ENCODE peak calls at places on chromosome 6, in six cellular contexts. D, E, F, H, L and X are unnamed samples. For H3K9me3, the result is how much of the 10 kb centered on the place peaks cover.

GRCh38 chr6:144911322-144911721 is 626.2 kb downstream of the UTRN start:
- DNase-seq in D (no peak), E (no peak), F (no peak), H (no peak), L (no peak), X (no peak)

GRCh38 chr6:169237496-169238134 is 16.0 kb downstream of the THBS2 start:
- DNase-seq in D (no peak), E (no peak), F (no peak), H (no peak), L (no peak), X (no peak)

GRCh38 chr6:11366934-11367637 is 134.6 kb upstream of the NEDD9 start:
- DNase-seq in D (peak), E (no peak), F (no peak), H (no peak), L (no peak), X (no peak)

GRCh38 chr6:104648347-104648746 is 211.4 kb downstream of the HACE1 start:
- DNase-seq in D (no peak), E (no peak), F (no peak), H (no peak), L (no peak), X (no peak)

GRCh38 chr6:145267076-145267867 is 468.0 kb downstream of the EPM2A start:
- DNase-seq in D (no peak), E (no peak), F (peak), H (no peak), L (peak), X (no peak)

GRCh38 chr6:166516256-166516655 is 70.2 kb downstream of the RAMACL start:
- DNase-seq in D (no peak), E (peak), F (no peak), H (no peak), L (no peak), X (no peak)

GRCh38 chr6:70062010-70062409 is 195.7 kb downstream of the COL19A1 start:
- DNase-seq in D (no peak), E (no peak), F (no peak), H (no peak), L (no peak), X (no peak)

GRCh38 chr6:113450061-113450465 is 407.1 kb upstream of the MARCKS start:
- DNase-seq in D (no peak), E (peak), F (peak), H (no peak), L (no peak), X (no peak)

GRCh38 chr6:146361367-146361924 is 182.2 kb upstream of the RAB32 start:
- DNase-seq in D (no peak), E (no peak), F (no peak), H (no peak), L (no peak), X (no peak)

GRCh38 chr6:21873562-21873961 is 280.0 kb downstream of the SOX4 start:
- DNase-seq in D (no peak), E (peak), F (no peak), H (no peak), L (no peak), X (no peak)

GRCh38 chr6:112933947-112934346 is 586.8 kb downstream of the RFPL4B start:
- DNase-seq in D (no peak), E (peak), F (peak), H (no peak), L (no peak), X (no peak)

GRCh38 chr6:43219119-43219518 is 10.2 kb downstream of the DNPH1 start:
- DNase-seq in D (no peak), E (no peak), F (no peak), H (no peak), L (no peak), X (no peak)

GRCh38 chr6:158653577-158654354 is 3.9 kb downstream of the SYTL3 start:
- DNase-seq in D (no peak), E (peak), F (peak), H (no peak), L (no peak), X (no peak)

GRCh38 chr6:101462576-101462975 is 69.1 kb downstream of the GRIK2 start:
- DNase-seq in D (no peak), E (peak), F (peak), H (no peak), L (peak), X (no peak)

GRCh38 chr6:140644017-140644416 is 1269.6 kb upstream of the CITED2 start:
- DNase-seq in D (no peak), E (no peak), F (no peak), H (no peak), L (no peak), X (no peak)

GRCh38 chr6:15776458-15776980 is 113.7 kb upstream of the DTNBP1 start:
- DNase-seq in D (no peak), E (no peak), F (no peak), H (no peak), L (no peak), X (no peak)

GRCh38 chr6:27608916-27609883 is 136.3 kb upstream of the ZNF184 start:
- DNase-seq in D (no peak), E (peak), F (peak), H (peak), L (peak), X (peak)

GRCh38 chr6:14401181-14401745 is 283.7 kb downstream of the CD83 start:
- DNase-seq in D (no peak), E (no peak), F (no peak), H (no peak), L (peak), X (no peak)

GRCh38 chr6:21679761-21680265 is 86.3 kb downstream of the SOX4 start:
- DNase-seq in D (no peak), E (peak), F (peak), H (no peak), L (peak), X (no peak)

GRCh38 chr6:107985701-107986100 is 27.7 kb upstream of the SEC63 start:
- DNase-seq in D (no peak), E (no peak), F (no peak), H (no peak), L (peak), X (no peak)

GRCh38 chr6:155177369-155177961 is 86.3 kb upstream of the CLDN20 start:
- DNase-seq in D (peak), E (peak), F (peak), H (no peak), L (peak), X (no peak)

GRCh38 chr6:154276810-154277577 is 79.6 kb downstream of the IPCEF1 start:
- DNase-seq in D (no peak), E (peak), F (peak), H (no peak), L (no peak), X (no peak)

GRCh38 chr6:27178001-27178730 is 69.3 kb upstream of the PRSS16 start:
- DNase-seq in D (peak), E (peak), F (peak), H (no peak), L (peak), X (peak)

GRCh38 chr6:160431231-160431630 is 83.1 kb downstream of the SLC22A3 start:
- DNase-seq in D (no peak), E (peak), F (no peak), H (no peak), L (no peak), X (no peak)

GRCh38 chr6:41353333-41353732 is 17.9 kb downstream of the NCR2 start:
- DNase-seq in D (no peak), E (no peak), F (no peak), H (peak), L (no peak), X (no peak)

GRCh38 chr6:138492113-138492512 is 7.2 kb downstream of the NHSL1 start:
- DNase-seq in D (no peak), E (no peak), F (no peak), H (no peak), L (no peak), X (no peak)

GRCh38 chr6:24933868-24934401 is 1.8 kb downstream of the RIPOR2 start:
- DNase-seq in D (no peak), E (no peak), F (no peak), H (peak), L (peak), X (peak)

GRCh38 chr6:99195986-99196655 is 153.4 kb downstream of the FAXC start:
- DNase-seq in D (no peak), E (no peak), F (no peak), H (no peak), L (no peak), X (no peak)

GRCh38 chr6:51885957-51886356 is 201.5 kb downstream of the PKHD1 start:
- DNase-seq in D (no peak), E (no peak), F (no peak), H (no peak), L (no peak), X (no peak)

GRCh38 chr6:115545410-115545986 is 515.2 kb downstream of the FRK start:
- DNase-seq in D (peak), E (no peak), F (no peak), H (peak), L (no peak), X (peak)

GRCh38 chr6:41678511-41679084 is 40.3 kb downstream of the MDFI start:
- DNase-seq in D (no peak), E (no peak), F (no peak), H (no peak), L (no peak), X (no peak)

GRCh38 chr6:33286946-33287914 is 1.8 kb downstream of the WDR46 start:
- DNase-seq in D (no peak), E (no peak), F (no peak), H (no peak), L (peak), X (no peak)

GRCh38 chr6:5838656-5839396 is 167.9 kb downstream of the NRN1 start:
- DNase-seq in D (no peak), E (no peak), F (no peak), H (no peak), L (no peak), X (peak)

GRCh38 chr6:110490110-110490509 is 13.7 kb upstream of the SLC22A16 start:
- DNase-seq in D (no peak), E (no peak), F (no peak), H (no peak), L (no peak), X (no peak)

GRCh38 chr6:14177413-14178082 is 60.0 kb downstream of the CD83 start:
- DNase-seq in D (no peak), E (no peak), F (no peak), H (no peak), L (no peak), X (no peak)

GRCh38 chr6:128161839-128162238 is 261.0 kb upstream of the THEMIS start:
- DNase-seq in D (no peak), E (no peak), F (no peak), H (no peak), L (no peak), X (no peak)

GRCh38 chr6:26532699-26533523 is 5.3 kb upstream of the HMGN4 start:
- DNase-seq in D (peak), E (peak), F (peak), H (peak), L (peak), X (peak)

DNA sequence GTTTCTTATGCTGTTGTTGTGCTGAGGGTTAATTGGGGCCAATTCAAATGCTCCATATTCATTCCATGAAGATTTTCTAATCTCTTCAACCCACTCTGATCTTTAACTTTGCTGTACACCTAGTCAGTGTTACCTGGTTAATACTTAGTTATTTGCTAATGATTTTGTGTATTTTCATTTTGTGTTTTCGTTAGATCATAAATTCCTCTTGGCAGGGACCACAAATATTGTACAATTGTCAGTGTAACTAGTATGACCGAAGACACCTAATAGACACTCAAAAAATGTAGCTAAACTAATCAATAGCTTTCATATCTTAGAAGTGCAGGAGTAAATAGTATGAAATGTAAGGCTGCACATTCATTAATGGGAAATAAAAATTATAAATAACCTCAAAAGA is 13.6 kb upstream of the HSF2 start:
- DNase-seq in D (no peak), E (no peak), F (no peak), H (no peak), L (no peak), X (no peak)
- H4K91ac ChIP-seq in D (no peak), E (no peak), F (no peak), H (no peak), L (no peak), X (no peak)

GRCh38 chr6:143842902-143843688 is at the start of gene LTV1:
- DNase-seq in D (peak), E (peak), F (peak), H (peak), L (peak), X (peak)
- H2BK120ac ChIP-seq in D (peak), E (peak), F (peak), H (no peak), L (peak), X (no peak)

GRCh38 chr6:132053523-132053922 is 102.4 kb upstream of the CCN2 start:
- DNase-seq in D (no peak), E (peak), F (no peak), H (no peak), L (no peak), X (no peak)
- H3K9me3 ChIP-seq in D (under half), E (under half), F (under half), H (under half), L (under half), X (under half)

GRCh38 chr6:167872538-167873210 is 46.0 kb downstream of the AFDN start:
- DNase-seq in D (no peak), E (peak), F (no peak), H (no peak), L (no peak), X (no peak)

GRCh38 chr6:167866642-167867041 is 39.9 kb downstream of the AFDN start:
- DNase-seq in D (no peak), E (no peak), F (no peak), H (no peak), L (no peak), X (no peak)

GRCh38 chr6:167870321-167870720 is 43.6 kb downstream of the AFDN start:
- DNase-seq in D (no peak), E (no peak), F (no peak), H (no peak), L (no peak), X (no peak)
- H4K91ac ChIP-seq in D (no peak), E (no peak), F (no peak), H (no peak), L (no peak), X (no peak)

GRCh38 chr6:53043626-53044025 is 21.6 kb upstream of the FBXO9 start:
- DNase-seq in D (no peak), E (peak), F (no peak), H (no peak), L (no peak), X (no peak)
- H2BK120ac ChIP-seq in D (no peak), E (peak), F (no peak), H (no peak), L (no peak), X (no peak)

GRCh38 chr6:36150283-36150682 is 20.0 kb downstream of the MAPK13 start:
- DNase-seq in D (no peak), E (no peak), F (peak), H (no peak), L (no peak), X (no peak)
- H3K9me3 ChIP-seq in D (under half), E (under half), F (under half), H (under half), L (under half), X (under half)

GRCh38 chr6:150606258-150607043 is 6.8 kb downstream of the PLEKHG1 start:
- DNase-seq in D (no peak), E (no peak), F (no peak), H (no peak), L (peak), X (no peak)
- H4K91ac ChIP-seq in D (no peak), E (no peak), F (no peak), H (no peak), L (no peak), X (no peak)